ENCODE peak calls at places on chromosomes 1 and 21, in four cellular contexts. H is SK-N-SH, N is IMR-90, K is adrenal gland. J is an unnamed sample.

GRCh38 chr1:154572433-154573167 is 5.0 kb downstream of the CHRNB2 start:
- DNase-seq in H (no peak), N (no peak), K (no peak), J (no peak)

GRCh38 chr1:193763313-193763712 is 576.9 kb upstream of the B3GALT2 start:
- DNase-seq in H (no peak), N (peak), K (no peak), J (no peak)

GRCh38 chr1:12170263-12170671 is 3.5 kb downstream of the TNFRSF1B start:
- DNase-seq in H (no peak), N (no peak), K (no peak), J (no peak)

GRCh38 chr1:226939439-226940028 is 560 bp upstream of the COQ8A start:
- DNase-seq in H (peak), N (no peak), K (peak), J (peak)

GRCh38 chr1:228017356-228018124 is 10.7 kb downstream of the WNT3A start:
- DNase-seq in H (no peak), N (no peak), K (no peak), J (peak)

GRCh38 chr1:224333309-224333926 is 3.4 kb upstream of the NVL start:
- DNase-seq in H (peak), N (peak), K (no peak), J (no peak)

GRCh38 chr1:108590436-108590835 is 30.5 kb downstream of the EEIG2 start:
- DNase-seq in H (no peak), N (peak), K (no peak), J (no peak)

GRCh38 chr1:65041014-65041413 is 74.7 kb upstream of the JAK1 start:
- DNase-seq in H (no peak), N (no peak), K (no peak), J (no peak)

GRCh38 chr21:33971492-33972013 is 55.9 kb upstream of the ATP5PO start:
- DNase-seq in H (no peak), N (peak), K (no peak), J (no peak)

GRCh38 chr21:14722841-14723483 is 176.8 kb upstream of the SAMSN1 start:
- DNase-seq in H (no peak), N (no peak), K (no peak), J (no peak)

GRCh38 chr1:206455681-206456344 is 14.5 kb upstream of the IKBKE start:
- DNase-seq in H (peak), N (no peak), K (no peak), J (no peak)

GRCh38 chr1:85824066-85824835 is 116.0 kb upstream of the ZNHIT6 start:
- DNase-seq in H (no peak), N (no peak), K (no peak), J (no peak)

GRCh38 chr1:229554886-229555621 is 3.5 kb downstream of the ABCB10 start:
- DNase-seq in H (no peak), N (no peak), K (no peak), J (no peak)

GRCh38 chr1:145886811-145887210 is 1.1 kb upstream of the ANKRD35 start:
- DNase-seq in H (no peak), N (no peak), K (no peak), J (no peak)

GRCh38 chr1:20935717-20936116 is 148.6 kb upstream of the HP1BP3 start:
- DNase-seq in H (no peak), N (no peak), K (no peak), J (no peak)

GRCh38 chr1:29259802-29260441 is 23.6 kb downstream of the PTPRU start:
- DNase-seq in H (peak), N (no peak), K (peak), J (peak)

GRCh38 chr21:45973475-45974072 is 8.0 kb upstream of the COL6A1 start:
- DNase-seq in H (peak), N (peak), K (peak), J (peak)

GRCh38 chr1:153608089-153608672 is 4.8 kb downstream of the S100A16 start:
- DNase-seq in H (no peak), N (no peak), K (no peak), J (no peak)

GRCh38 chr1:41626616-41627375 is 142.3 kb upstream of the EDN2 start:
- DNase-seq in H (no peak), N (peak), K (no peak), J (no peak)

GRCh38 chr1:3807769-3808168 is 11.5 kb upstream of the LRRC47 start:
- DNase-seq in H (no peak), N (no peak), K (no peak), J (no peak)

GRCh38 chr1:221263831-221264767 is 384.9 kb downstream of the HLX start:
- DNase-seq in H (peak), N (peak), K (peak), J (no peak)

GRCh38 chr1:54542962-54543539 is 5.0 kb upstream of the ACOT11 start:
- DNase-seq in H (no peak), N (peak), K (no peak), J (no peak)

GRCh38 chr1:23590058-23590783 is 30.9 kb upstream of the ID3 start:
- DNase-seq in H (no peak), N (peak), K (no peak), J (no peak)

GRCh38 chr1:54395535-54395934 is 10.7 kb downstream of the SSBP3 start:
- DNase-seq in H (no peak), N (no peak), K (no peak), J (no peak)